ENCODE peak calls at places on chromosomes 1 and 21, in five cellular contexts. V is activated T-cell treated with anti-CD3 and anti-CD28 coated beads for 1 hour, O is Panc1, E is neural crest cell, A is NCI-H1694. X is an unnamed sample.

GRCh38 chr1:6183520-6183989 is 3.4 kb upstream of the CHD5 start:
- DNase-seq in V (no peak), O (no peak), E (no peak), A (no peak), X (peak)

GRCh38 chr21:37855568-37856391 is 60.5 kb downstream of the KCNJ6 start:
- DNase-seq in V (no peak), O (no peak), E (no peak), A (peak), X (no peak)

GRCh38 chr1:103788377-103788776 is 38.7 kb downstream of the AMY1C start:
- DNase-seq in V (no peak), O (no peak), E (no peak), A (no peak), X (no peak)

GRCh38 chr1:89298461-89298860 is 25.8 kb upstream of the GBP5 start:
- DNase-seq in V (no peak), O (no peak), E (no peak), A (no peak), X (no peak)

GRCh38 chr1:2460996-2461751 is 14.9 kb upstream of the PLCH2 start:
- DNase-seq in V (no peak), O (no peak), E (no peak), A (no peak), X (no peak)

GRCh38 chr1:27979151-27979858 is 19.5 kb downstream of the XKR8 start:
- DNase-seq in V (no peak), O (no peak), E (no peak), A (no peak), X (peak)

GRCh38 chr1:119347858-119348257 is 20.7 kb upstream of the HAO2 start:
- DNase-seq in V (no peak), O (no peak), E (no peak), A (no peak), X (no peak)

GRCh38 chr1:198651685-198652400 is 13.0 kb downstream of the PTPRC start:
- DNase-seq in V (no peak), O (no peak), E (no peak), A (no peak), X (no peak)

GRCh38 chr1:64887689-64888217 is 78.6 kb downstream of the JAK1 start:
- DNase-seq in V (no peak), O (no peak), E (no peak), A (no peak), X (no peak)

X was measured in Caco-2.